ENCODE peak calls at places on chromosomes 2 and 18, in nine cellular contexts. P, U, T, K, D, S, Y, V and G are unnamed samples.

GRCh38 chr18:53764086-53764485 is 460.4 kb downstream of the MBD2 start:
- DNase-seq in Y (no peak), S (no peak), P (no peak), D (no peak), T (no peak), U (no peak), K (no peak), V (no peak), G (no peak)

GRCh38 chr2:240229603-240230423 is 89.4 kb upstream of the OTOS start:
- DNase-seq in D (peak), T (peak), P (peak), Y (no peak), U (no peak), V (peak), S (no peak), K (no peak), G (peak)

GRCh38 chr18:50662775-50663383 is 103.0 kb downstream of the MAPK4 start:
- DNase-seq in V (peak), Y (no peak), K (no peak), D (no peak), T (no peak), P (no peak), S (no peak), U (no peak), G (no peak)

GRCh38 chr2:241451840-241452461 is 56.4 kb downstream of the STK25 start:
- DNase-seq in S (no peak), V (peak), P (no peak), K (no peak), T (no peak), Y (no peak), U (no peak), D (no peak), G (no peak)

GRCh38 chr2:73494031-73494430 is 108.4 kb downstream of the ALMS1 start:
- DNase-seq in V (no peak), U (no peak), K (no peak), T (peak), S (no peak), D (no peak), P (peak), Y (peak), G (no peak)

GRCh38 chr2:24638568-24638967 is 147.5 kb downstream of the NCOA1 start:
- DNase-seq in Y (no peak), P (no peak), D (no peak), T (no peak), U (no peak), V (no peak), K (no peak), S (no peak), G (no peak)

GRCh38 chr2:30361751-30362394 is 85.2 kb upstream of the LCLAT1 start:
- DNase-seq in S (no peak), Y (peak), K (no peak), T (peak), P (peak), D (no peak), U (no peak), V (peak), G (no peak)

GRCh38 chr2:29749041-29749440 is 172.3 kb downstream of the ALK start:
- DNase-seq in P (peak), V (no peak), T (peak), S (no peak), D (no peak), U (no peak), K (no peak), Y (no peak), G (no peak)

GRCh38 chr2:190353537-190353899 is 10.1 kb downstream of the INPP1 start:
- DNase-seq in T (no peak), U (no peak), V (no peak), P (no peak), Y (no peak), K (no peak), S (no peak), D (no peak), G (no peak)

GRCh38 chr2:163467206-163467605 is 268.6 kb downstream of the FIGN start:
- DNase-seq in U (no peak), P (no peak), K (no peak), D (no peak), V (no peak), T (no peak), Y (no peak), S (no peak), G (no peak)

GRCh38 chr2:65159921-65160320 is 30.0 kb upstream of the RAB1A start:
- DNase-seq in D (no peak), S (no peak), U (no peak), T (no peak), K (no peak), P (no peak), Y (no peak), V (no peak), G (no peak)

GRCh38 chr2:69833752-69834151 is 4.3 kb downstream of the GMCL1 start:
- DNase-seq in Y (no peak), K (no peak), S (no peak), V (no peak), P (no peak), T (no peak), D (no peak), U (no peak), G (no peak)

GRCh38 chr2:238302751-238303150 is 14.3 kb upstream of the PER2 start:
- DNase-seq in K (no peak), V (no peak), P (no peak), D (no peak), S (no peak), Y (no peak), U (no peak), T (no peak), G (no peak)